ENCODE peak calls at places on chromosomes 6 and 20, in seven cellular contexts. G is heart right ventricle, R is GM23338, N is tibial artery, P is lower lobe of right lung, W is GM23248, V is psoas muscle. J is an unnamed sample. For H3K4me1, the result is how much of the 10 kb centered on the place peaks cover.

GRCh38 chr6:134376785-134377184 is 58.9 kb upstream of the SGK1 start:
- DNase-seq in R (no peak), P (no peak), G (no peak), W (no peak), N (no peak), V (no peak), J (no peak)

GRCh38 chr20:62355527-62356142 is 11.5 kb downstream of the LAMA5 start:
- DNase-seq in G (peak), W (peak), N (peak), P (no peak), V (peak), R (no peak), J (no peak)

GRCh38 chr6:168051648-168052047 is 27.4 kb downstream of the FRMD1 start:
- DNase-seq in G (no peak), R (no peak), V (no peak), W (no peak), N (no peak), P (no peak), J (no peak)

GRCh38 chr20:14406495-14406894 is 69.1 kb upstream of the FLRT3 start:
- DNase-seq in G (no peak), P (no peak), N (no peak), R (no peak), V (no peak), W (peak), J (no peak)

GRCh38 chr20:14142171-14142570 is 146.9 kb downstream of the MACROD2 start:
- DNase-seq in N (no peak), W (peak), P (no peak), R (peak), G (peak), V (no peak), J (peak)

GRCh38 chr6:30884521-30885480 is 482 bp downstream of the DDR1 start:
- DNase-seq in R (peak), G (no peak), V (peak), N (peak), W (peak), P (no peak), J (peak)

GRCh38 chr6:108897371-108897770 is 49.1 kb downstream of the ARMC2 start:
- DNase-seq in G (peak), W (peak), V (no peak), R (no peak), N (no peak), P (no peak), J (peak)

GRCh38 chr20:44850272-44850671 is 35.2 kb upstream of the YWHAB start:
- DNase-seq in P (no peak), W (no peak), R (no peak), V (no peak), G (no peak), N (no peak), J (no peak)

GRCh38 chr6:117167520-117168271 is 97.7 kb upstream of the VGLL2 start:
- DNase-seq in G (no peak), P (no peak), W (peak), R (peak), V (peak), N (no peak), J (no peak)

GRCh38 chr20:51966296-51966971 is 164.1 kb upstream of the SALL4 start:
- DNase-seq in W (peak), R (peak), V (no peak), P (no peak), N (no peak), G (peak), J (peak)

GRCh38 chr6:52548353-52548713 is 28.5 kb downstream of the TRAM2 start:
- DNase-seq in V (no peak), W (peak), G (no peak), N (no peak), R (no peak), P (no peak), J (no peak)

GRCh38 chr6:52546192-52546591 is 30.7 kb downstream of the TRAM2 start:
- DNase-seq in V (no peak), P (no peak), G (no peak), N (no peak), W (no peak), R (no peak), J (no peak)

GRCh38 chr6:52546678-52547077 is 30.2 kb downstream of the TRAM2 start:
- DNase-seq in R (no peak), N (peak), G (no peak), W (no peak), V (no peak), P (no peak), J (no peak)

GRCh38 chr6:52548999-52549398 is 27.9 kb downstream of the TRAM2 start:
- DNase-seq in R (no peak), G (no peak), P (no peak), V (no peak), N (no peak), W (no peak), J (no peak)

GRCh38 chr6:52547647-52548352 is 29.1 kb downstream of the TRAM2 start:
- DNase-seq in W (no peak), P (no peak), V (no peak), R (no peak), N (no peak), G (no peak), J (peak)
- H3K4me1 ChIP-seq in W (half or more), P (half or more), V (under half), R (under half), N (half or more), G (half or more), J (under half)

DNA sequence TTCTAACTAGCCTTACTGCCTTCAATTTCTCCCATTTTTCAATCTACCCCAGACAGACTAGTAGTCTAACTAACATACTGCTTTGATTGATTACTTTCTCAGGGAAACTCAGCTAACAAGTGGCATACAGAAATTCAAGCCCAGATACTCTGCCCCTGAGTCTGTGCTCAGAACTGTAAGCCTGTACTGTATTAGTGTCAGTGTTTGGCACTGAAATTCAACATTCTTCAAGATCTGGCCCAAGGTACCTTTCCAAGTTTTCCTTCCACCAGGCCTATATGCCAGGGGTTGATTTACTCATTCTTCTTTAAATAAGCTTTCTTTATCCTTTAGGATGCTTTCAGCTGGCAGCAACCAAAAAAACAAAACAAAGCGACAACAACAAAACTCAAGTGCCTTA is 433.2 kb upstream of the MARCKS start:
- DNase-seq in N (no peak), R (no peak), G (no peak), V (no peak), W (no peak), P (no peak), J (no peak)
- H3K27ac ChIP-seq in N (no peak), R (no peak), G (no peak), V (no peak), W (no peak), P (no peak), J (no peak)

DNA sequence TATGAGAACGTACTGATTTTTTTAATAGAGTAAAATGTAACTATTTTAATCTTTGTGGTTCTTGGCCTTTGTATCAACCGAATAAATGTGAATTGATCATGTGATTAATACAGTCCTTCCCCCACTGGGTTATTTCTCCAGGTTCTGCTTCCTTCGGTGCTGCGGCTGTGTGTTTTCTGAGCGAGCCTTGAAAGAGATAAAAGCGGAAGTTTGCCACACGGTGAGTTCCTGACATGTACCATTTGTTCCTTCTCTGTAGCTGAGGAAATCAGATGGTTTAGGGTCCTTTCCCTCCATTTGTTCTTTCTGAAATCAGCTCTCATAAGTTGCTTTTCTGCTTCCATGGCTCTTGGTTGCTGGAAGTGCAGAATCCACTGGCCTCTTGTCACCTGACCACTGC is 15.5 kb downstream of the RTF2 start:
- DNase-seq in P (no peak), R (no peak), N (no peak), V (no peak), G (no peak), W (no peak), J (no peak)
- H3K4me3 ChIP-seq in P (no peak), R (no peak), N (no peak), V (no peak), G (no peak), W (no peak), J (no peak)

GRCh38 chr20:17655865-17656489 is 26.1 kb downstream of the RRBP1 start:
- DNase-seq in V (no peak), R (peak), N (peak), G (no peak), P (no peak), W (peak), J (no peak)
- H3K4me1 ChIP-seq in V (under half), R (under half), N (under half), G (under half), P (under half), W (under half), J (under half)

GRCh38 chr6:24988562-24988961 is 52.8 kb upstream of the RIPOR2 start:
- DNase-seq in R (no peak), P (no peak), V (no peak), G (no peak), W (no peak), N (no peak), J (no peak)

GRCh38 chr6:24990227-24990843 is 54.6 kb upstream of the RIPOR2 start:
- DNase-seq in R (no peak), G (no peak), V (no peak), W (peak), N (no peak), P (no peak), J (peak)

GRCh38 chr6:24994812-24995211 is 59.1 kb upstream of the RIPOR2 start:
- DNase-seq in V (no peak), G (no peak), P (no peak), W (no peak), N (no peak), R (no peak), J (no peak)

GRCh38 chr6:24990944-24991747 is 55.4 kb upstream of the RIPOR2 start:
- DNase-seq in V (no peak), P (no peak), W (no peak), G (no peak), N (no peak), R (no peak), J (no peak)

DNA sequence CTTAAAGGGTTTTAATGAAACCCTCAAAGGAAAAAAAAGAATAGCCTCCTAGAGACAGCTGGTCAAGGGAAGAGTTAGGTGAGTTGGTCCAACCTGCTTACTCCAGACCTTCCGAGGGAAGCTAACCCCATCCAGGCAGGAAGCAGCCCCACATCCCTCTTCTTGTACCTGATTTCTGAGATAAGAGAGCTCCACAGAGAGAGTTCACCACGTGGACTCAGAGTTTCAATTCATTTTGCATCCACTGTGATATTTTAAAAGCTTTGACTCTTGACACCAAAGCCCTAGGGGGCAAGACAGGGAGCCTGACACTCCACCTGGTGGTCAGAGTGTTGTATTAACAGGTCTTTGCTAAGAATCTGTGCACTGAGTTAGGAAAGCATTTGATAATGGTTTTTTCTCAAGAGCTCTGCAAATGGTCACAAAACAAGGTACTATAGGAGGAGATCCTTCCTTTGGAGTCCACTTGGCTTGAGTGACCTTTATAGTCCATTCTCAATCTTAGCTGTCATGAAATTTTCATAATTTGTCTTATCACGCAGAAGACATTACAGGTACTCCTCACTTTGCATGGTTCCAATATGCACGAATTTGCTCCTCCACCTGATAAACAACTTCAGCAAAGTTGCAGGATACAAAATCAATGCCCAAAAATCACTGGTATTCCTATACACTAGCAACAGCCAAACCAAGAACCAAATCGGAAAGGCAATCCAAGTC is 56.1 kb upstream of the RIPOR2 start:
- DNase-seq in N (no peak), P (peak), G (peak), V (no peak), W (peak), R (peak), J (peak)
- H3K27ac ChIP-seq in N (no peak), P (no peak), G (no peak), V (no peak), W (no peak), R (no peak), J (no peak)

GRCh38 chr20:39983183-39983582 is 705.9 kb downstream of the MAFB start:
- DNase-seq in W (no peak), V (no peak), N (no peak), P (no peak), G (no peak), R (no peak), J (peak)
- H3K4me3 ChIP-seq in W (no peak), V (no peak), N (no peak), P (no peak), G (no peak), R (no peak), J (no peak)

DNA sequence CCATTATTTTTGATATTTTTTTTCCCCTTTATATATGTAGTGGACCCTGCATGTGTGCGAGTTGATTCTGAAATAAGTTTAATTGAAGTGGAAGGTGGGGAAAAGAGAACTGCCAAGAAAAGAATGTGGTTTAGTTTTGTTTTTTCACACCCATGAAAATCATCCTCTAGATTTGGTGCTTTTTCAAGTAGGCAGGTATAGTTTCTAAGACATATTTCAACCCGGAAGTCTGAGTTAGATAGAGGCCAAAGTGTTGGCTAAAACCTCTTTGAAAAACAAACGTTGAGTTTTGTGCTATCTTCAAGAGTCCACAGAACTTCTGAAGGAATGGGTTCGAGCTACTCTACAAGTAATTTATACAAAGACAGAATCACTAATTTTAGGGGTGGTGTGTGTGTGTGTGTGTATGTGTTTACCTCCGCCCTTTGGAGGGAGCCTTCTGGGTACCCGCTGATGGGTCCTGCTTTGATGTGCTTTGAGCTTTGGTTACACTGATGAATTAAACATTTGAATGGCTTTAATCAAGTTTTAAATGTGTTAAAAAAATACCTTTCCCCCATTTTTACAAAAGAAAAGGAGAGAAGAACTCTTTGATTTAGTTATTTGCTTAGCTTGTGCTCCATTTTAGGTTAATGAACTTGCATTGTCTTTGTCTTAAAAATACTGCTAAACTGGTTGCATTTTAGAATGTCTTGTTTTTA is 2.5 kb downstream of the RREB1 start:
- DNase-seq in V (no peak), G (no peak), P (no peak), R (peak), W (no peak), N (no peak), J (no peak)
- H3K4me1 ChIP-seq in V (under half), G (half or more), P (half or more), R (half or more), W (under half), N (under half), J (under half)

J was measured in cardiac muscle cell.